ENCODE peak calls at places on chromosomes 13 and 19, in nine cellular contexts. O, Y, W, K, M, A, R, T and C are unnamed samples.

GRCh38 chr13:40406405-40407138 is 259.9 kb downstream of the FOXO1 start:
- DNase-seq in Y (no peak), O (no peak), K (no peak), A (no peak), M (peak; percentile 84), R (peak; percentile 51), T (peak; percentile 81), W (no peak), C (no peak)

GRCh38 chr19:58086825-58087710 is 11.0 kb downstream of the ZSCAN18 start:
- DNase-seq in R (no peak), O (no peak), M (no peak), K (no peak), W (no peak), A (no peak), T (no peak), Y (no peak), C (no peak)

GRCh38 chr13:32883501-32883900 is 132.7 kb upstream of the KL start:
- DNase-seq in T (peak; percentile 19), A (peak; percentile 23), W (no peak), K (no peak), M (no peak), Y (peak; percentile 20), O (peak; percentile 61), R (peak; percentile 40), C (peak; percentile 23)

GRCh38 chr13:50626031-50626643 is 217.4 kb downstream of the DLEU7 start:
- DNase-seq in M (peak; percentile 60), R (peak; percentile 66), K (no peak), W (no peak), T (no peak), O (no peak), A (no peak), Y (no peak), C (no peak)

GRCh38 chr19:54561840-54562239 is 11.8 kb upstream of the LILRA2 start:
- DNase-seq in Y (no peak), M (no peak), W (no peak), K (no peak), O (no peak), R (no peak), T (no peak), A (no peak), C (no peak)

GRCh38 chr19:38922482-38922881 is 8.1 kb downstream of the SARS2 start:
- DNase-seq in O (no peak), M (no peak), A (no peak), Y (no peak), W (no peak), T (no peak), R (no peak), K (no peak), C (no peak)

GRCh38 chr19:32708457-32708856 is 11.1 kb upstream of the TDRD12 start:
- DNase-seq in W (no peak), M (no peak), Y (no peak), R (no peak), A (no peak), T (no peak), O (no peak), K (no peak), C (no peak)

GRCh38 chr13:48160879-48161278 is 66.0 kb upstream of the MED4 start:
- DNase-seq in W (no peak), M (peak; percentile 1), Y (peak; percentile 55), K (no peak), T (no peak), R (peak; percentile 64), O (no peak), A (no peak), C (no peak)

GRCh38 chr13:68170961-68171360 is 940.8 kb upstream of the PCDH9 start:
- DNase-seq in M (no peak), T (no peak), K (no peak), W (no peak), O (no peak), R (no peak), A (no peak), Y (no peak), C (no peak)

GRCh38 chr19:49432141-49433073 is 7.2 kb downstream of the GFY start:
- DNase-seq in A (no peak), O (no peak), M (no peak), R (no peak), T (no peak), W (no peak), K (no peak), Y (no peak), C (no peak)

GRCh38 chr13:67574320-67575233 is 344.4 kb upstream of the PCDH9 start:
- DNase-seq in Y (no peak), T (no peak), R (no peak), W (no peak), O (no peak), M (peak; percentile 15), K (no peak), A (no peak), C (no peak)

GRCh38 chr19:16834747-16835146 is 5.5 kb downstream of the SIN3B start:
- DNase-seq in M (no peak), K (no peak), A (no peak), T (no peak), O (no peak), Y (no peak), W (no peak), R (no peak), C (no peak)

GRCh38 chr19:39124136-39124764 is 1.3 kb upstream of the PAK4 start:
- DNase-seq in K (no peak), R (no peak), M (no peak), W (no peak), T (no peak), O (no peak), A (no peak), Y (no peak), C (no peak)

GRCh38 chr19:48724796-48725753 is 5.5 kb upstream of the MAMSTR start:
- DNase-seq in Y (peak; percentile 82), W (no peak), O (peak; percentile 46), K (peak; percentile 84), T (peak; percentile 80), A (no peak), M (peak; percentile 81), R (peak; percentile 65), C (no peak)

GRCh38 chr19:51398096-51398704 is 7.8 kb upstream of the C19orf84 start:
- DNase-seq in O (no peak), K (peak; percentile 92), Y (no peak), M (peak; percentile 11), T (no peak), A (no peak), R (peak; percentile 56), W (no peak), C (no peak)

GRCh38 chr13:30829145-30829544 is 76.9 kb upstream of the MEDAG start:
- DNase-seq in T (no peak), R (peak; percentile 62), Y (no peak), M (peak; percentile 66), K (no peak), A (no peak), O (no peak), W (no peak), C (no peak)

GRCh38 chr19:54191671-54192453 is 754 bp downstream of the TSEN34 start:
- DNase-seq in W (no peak), K (no peak), A (no peak), R (no peak), M (no peak), O (no peak), T (no peak), Y (no peak), C (no peak)

GRCh38 chr19:7450243-7451223 is 38.3 kb downstream of the PEX11G start:
- DNase-seq in M (no peak), W (no peak), K (peak; percentile 86), Y (no peak), A (no peak), R (no peak), T (no peak), O (no peak), C (peak; percentile 18)

GRCh38 chr19:29724102-29724641 is 9.1 kb upstream of the C19orf12 start:
- DNase-seq in R (peak; percentile 41), W (no peak), K (no peak), Y (no peak), M (peak; percentile 13), O (no peak), A (peak; percentile 16), T (no peak), C (no peak)

GRCh38 chr19:1859319-1859718 is 4.1 kb downstream of the KLF16 start:
- DNase-seq in K (no peak), M (no peak), W (no peak), T (no peak), O (no peak), A (no peak), Y (no peak), R (no peak), C (no peak)

GRCh38 chr19:34120846-34121639 is 51.3 kb upstream of the LSM14A start:
- DNase-seq in Y (peak; percentile 21), T (no peak), W (no peak), M (peak; percentile 37), R (peak; percentile 76), A (no peak), O (no peak), K (peak; percentile 78), C (no peak)